ENCODE peak calls at places on chromosomes 11 and 22, in six cellular contexts. One of them, this sample, is unnamed.

GRCh38 chr22:50129121-50129734 is 39.4 kb downstream of the MOV10L1 start:
- DNase-seq in GM03348: no peak
- DNase-seq in ovary: no peak
- DNase-seq in adrenal gland: no peak
- DNase-seq in tibial nerve: no peak
- DNase-seq in fibroblast of gingiva: no peak
- DNase-seq in this sample: no peak

GRCh38 chr11:2808850-2809847 is 76.4 kb downstream of the CDKN1C start:
- DNase-seq in GM03348: no peak
- DNase-seq in ovary: peak
- DNase-seq in adrenal gland: peak
- DNase-seq in tibial nerve: no peak
- DNase-seq in fibroblast of gingiva: no peak
- DNase-seq in this sample: peak

GRCh38 chr22:17258015-17258827 is 39.0 kb upstream of the ADA2 start:
- DNase-seq in GM03348: no peak
- DNase-seq in ovary: peak
- DNase-seq in adrenal gland: peak
- DNase-seq in tibial nerve: no peak
- DNase-seq in fibroblast of gingiva: no peak
- DNase-seq in this sample: no peak

GRCh38 chr11:69636870-69637600 is 3.9 kb upstream of the CCND1 start:
- DNase-seq in GM03348: no peak
- DNase-seq in ovary: no peak
- DNase-seq in adrenal gland: no peak
- DNase-seq in tibial nerve: no peak
- DNase-seq in fibroblast of gingiva: no peak
- DNase-seq in this sample: no peak

GRCh38 chr11:120134931-120135228 is 3.0 kb downstream of the TRIM29 start:
- DNase-seq in GM03348: no peak
- DNase-seq in ovary: peak
- DNase-seq in adrenal gland: peak
- DNase-seq in tibial nerve: no peak
- DNase-seq in fibroblast of gingiva: no peak
- DNase-seq in this sample: no peak

GRCh38 chr11:87425391-87425790 is 387.7 kb downstream of the TMEM135 start:
- DNase-seq in GM03348: no peak
- DNase-seq in ovary: no peak
- DNase-seq in adrenal gland: no peak
- DNase-seq in tibial nerve: no peak
- DNase-seq in fibroblast of gingiva: no peak
- DNase-seq in this sample: no peak

GRCh38 chr11:130197386-130198035 is 37.9 kb downstream of the ST14 start:
- DNase-seq in GM03348: no peak
- DNase-seq in ovary: no peak
- DNase-seq in adrenal gland: no peak
- DNase-seq in tibial nerve: no peak
- DNase-seq in fibroblast of gingiva: no peak
- DNase-seq in this sample: no peak

GRCh38 chr11:44886765-44887164 is 63.9 kb downstream of the TP53I11 start:
- DNase-seq in GM03348: peak
- DNase-seq in ovary: no peak
- DNase-seq in adrenal gland: no peak
- DNase-seq in tibial nerve: no peak
- DNase-seq in fibroblast of gingiva: peak
- DNase-seq in this sample: no peak

GRCh38 chr22:19816372-19817119 is 38.1 kb downstream of the GNB1L start:
- DNase-seq in GM03348: peak
- DNase-seq in ovary: no peak
- DNase-seq in adrenal gland: peak
- DNase-seq in tibial nerve: no peak
- DNase-seq in fibroblast of gingiva: no peak
- DNase-seq in this sample: no peak

GRCh38 chr11:48116843-48117242 is 99.8 kb upstream of the OR4B1 start:
- DNase-seq in GM03348: no peak
- DNase-seq in ovary: no peak
- DNase-seq in adrenal gland: no peak
- DNase-seq in tibial nerve: no peak
- DNase-seq in fibroblast of gingiva: no peak
- DNase-seq in this sample: no peak

GRCh38 chr11:11836676-11837231 is 5.0 kb upstream of the USP47 start:
- DNase-seq in GM03348: no peak
- DNase-seq in ovary: no peak
- DNase-seq in adrenal gland: no peak
- DNase-seq in tibial nerve: no peak
- DNase-seq in fibroblast of gingiva: peak
- DNase-seq in this sample: no peak